ENCODE peak calls at places on chromosome 14, in seven cellular contexts. E is astrocyte of the cerebellum, U is Caco-2, J is H1, V is brain microvascular endothelial cell, D is ovary, B is tibial artery. I is an unnamed sample.
A peak's percentile ranks its signal among the peaks of the same experiment; 100 is the strongest.

GRCh38 chr14:66240112-66240511 is 246.1 kb upstream of the CCDC196 start:
- DNase-seq in B (no peak), D (no peak), U (no peak), V (no peak), E (no peak), J (no peak), I (no peak)

GRCh38 chr14:80570930-80571298 is 359.6 kb upstream of the DIO2 start:
- DNase-seq in J (no peak), V (no peak), U (no peak), E (no peak), B (no peak), D (no peak), I (no peak)

GRCh38 chr14:105863296-105864108 is 337.1 kb downstream of the TMEM121 start:
- DNase-seq in B (peak; percentile 11), V (no peak), D (peak; percentile 2), E (no peak), U (no peak), J (no peak), I (no peak)

GRCh38 chr14:65927871-65928270 is 515.3 kb downstream of the FUT8 start:
- DNase-seq in U (no peak), E (no peak), B (no peak), J (no peak), V (no peak), D (no peak), I (no peak)

GRCh38 chr14:32224731-32225377 is 21.8 kb upstream of the RNU6-8 start:
- DNase-seq in B (no peak), J (no peak), U (peak; percentile 62), E (peak; percentile 47), D (no peak), V (peak; percentile 54), I (no peak)

GRCh38 chr14:79745046-79745445 is 466.3 kb downstream of the DIO2 start:
- DNase-seq in U (no peak), E (no peak), J (no peak), V (no peak), D (no peak), B (no peak), I (no peak)

GRCh38 chr14:29236848-29237247 is 470.3 kb downstream of the FOXG1 start:
- DNase-seq in B (no peak), D (no peak), J (no peak), V (no peak), U (no peak), E (peak; percentile 59), I (no peak)

GRCh38 chr14:91870001-91870400 is 2.7 kb upstream of the TC2N start:
- DNase-seq in B (no peak), E (no peak), U (no peak), D (no peak), V (no peak), J (no peak), I (no peak)

GRCh38 chr14:68168460-68169109 is 349.0 kb downstream of the RAD51B start:
- DNase-seq in V (no peak), B (no peak), E (no peak), U (no peak), D (no peak), J (no peak), I (no peak)

GRCh38 chr14:33678012-33678411 is 272.9 kb downstream of the EGLN3 start:
- DNase-seq in U (no peak), E (no peak), B (no peak), V (no peak), D (no peak), J (no peak), I (no peak)

GRCh38 chr14:53628747-53629146 is 327.9 kb downstream of the BMP4 start:
- DNase-seq in U (no peak), B (no peak), E (no peak), D (no peak), V (no peak), J (no peak), I (no peak)

GRCh38 chr14:86296173-86296572 is 766.2 kb downstream of the FLRT2 start:
- DNase-seq in B (no peak), E (peak; percentile 19), D (no peak), U (no peak), J (no peak), V (no peak), I (no peak)

GRCh38 chr14:100612879-100613455 is 25.8 kb upstream of the BEGAIN start:
- DNase-seq in D (no peak), E (no peak), B (no peak), J (no peak), U (no peak), V (no peak), I (no peak)

GRCh38 chr14:74988131-74988530 is 14.6 kb upstream of the EIF2B2 start:
- DNase-seq in E (no peak), B (no peak), D (no peak), V (peak; percentile 76), J (no peak), U (no peak), I (no peak)

GRCh38 chr14:104726600-104727451 is 2.8 kb downstream of the ADSS1 start:
- DNase-seq in J (no peak), E (no peak), V (no peak), U (no peak), B (no peak), D (no peak), I (no peak)
- H3K4me3 ChIP-seq in J (no peak overlapping the region), E (no peak overlapping the region), V (no peak overlapping the region), U (no peak overlapping the region), B (no peak overlapping the region), D (no peak overlapping the region), I (no peak overlapping the region)

DNA sequence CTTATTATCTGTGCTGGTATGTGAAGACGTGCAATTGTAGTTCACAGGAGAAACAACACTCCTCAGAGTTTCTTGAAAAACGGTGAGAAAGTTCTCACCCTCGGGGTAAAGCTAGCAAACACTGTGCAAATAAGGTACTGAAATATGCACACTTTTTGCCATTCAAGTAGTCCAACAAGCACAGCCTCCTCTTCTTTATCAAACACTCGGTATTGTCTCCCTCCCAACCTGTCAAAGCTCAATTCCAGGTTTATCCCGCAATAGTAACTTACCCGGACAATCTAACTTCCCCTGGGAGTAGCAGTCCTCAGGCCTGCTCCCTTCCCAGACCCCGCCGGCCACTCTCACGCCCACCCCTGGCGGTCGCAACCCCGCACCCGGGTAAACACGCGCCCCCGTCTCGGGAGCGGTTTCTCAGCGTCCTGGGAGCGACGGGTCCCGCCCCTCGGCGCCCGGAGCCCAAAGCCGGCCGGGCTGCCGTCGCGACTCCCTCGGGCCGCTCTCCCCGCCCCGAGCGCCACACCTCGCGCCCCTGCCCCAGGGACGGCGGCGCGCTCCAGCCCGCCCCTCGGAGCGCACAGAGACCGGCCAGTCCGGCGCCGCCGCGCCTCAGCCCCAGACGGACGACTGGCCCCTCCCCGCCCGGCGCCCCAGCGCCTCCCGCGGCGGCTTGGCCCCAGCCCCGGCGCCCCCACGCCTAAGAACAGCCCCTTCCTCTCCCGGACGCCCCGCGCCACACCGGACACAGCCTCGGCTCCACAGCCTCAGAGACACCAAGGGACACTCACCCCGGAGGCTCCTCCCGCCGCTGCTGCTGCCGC is 594 bp downstream of the BTBD7 start:
- DNase-seq in B (peak; percentile 33), U (peak; percentile 63), V (no peak), D (peak; percentile 59), E (no peak), J (no peak), I (no peak)
- TF ChIP-seq CTCF in B (no peak), U (no peak), V (peak; percentile 14), D (no peak), E (no peak), J (no peak), I (no peak)

DNA sequence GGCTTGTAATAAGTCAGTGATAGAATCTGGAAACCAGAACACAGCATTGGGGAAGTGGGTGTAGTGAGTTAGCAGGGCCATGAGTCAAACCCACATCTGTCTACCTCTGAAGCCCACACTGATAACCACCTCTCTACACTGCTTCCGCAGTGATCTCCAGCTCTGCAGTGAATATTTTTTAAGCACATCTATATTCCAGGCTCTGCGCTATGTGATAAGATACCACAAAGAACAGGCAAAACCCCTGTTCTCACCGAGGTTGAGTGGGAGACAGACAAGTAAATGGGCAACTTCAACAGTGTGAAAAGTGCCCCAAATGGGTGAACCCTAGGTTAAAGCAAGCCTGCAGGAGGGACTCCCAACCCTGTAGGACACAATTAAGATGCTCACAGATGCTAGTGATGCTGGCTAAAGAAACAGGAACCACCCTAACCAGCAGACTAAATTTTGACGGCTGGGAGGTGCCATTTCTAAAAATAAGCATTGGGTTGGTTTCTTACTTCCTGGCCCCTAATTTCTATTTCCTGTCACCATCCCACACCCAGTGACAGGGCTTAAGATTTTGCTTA is 375.0 kb downstream of the DPF3 start:
- DNase-seq in B (no peak), D (no peak), V (no peak), E (no peak), J (no peak), U (no peak), I (no peak)
- H3K4me3 ChIP-seq in B (no peak overlapping the region), D (no peak overlapping the region), V (no peak overlapping the region), E (no peak overlapping the region), J (no peak overlapping the region), U (no peak overlapping the region), I (no peak overlapping the region)

GRCh38 chr14:96585672-96586013 is 83.5 kb downstream of the PAPOLA start:
- DNase-seq in E (no peak), J (no peak), V (no peak), D (no peak), U (no peak), B (no peak), I (no peak)

GRCh38 chr14:96584199-96584906 is 82.2 kb downstream of the PAPOLA start:
- DNase-seq in B (no peak), J (peak; percentile 43), U (peak; percentile 74), V (no peak), E (peak; percentile 9), D (no peak), I (no peak)

GRCh38 chr14:96583605-96584041 is 81.4 kb downstream of the PAPOLA start:
- DNase-seq in E (no peak), D (no peak), B (no peak), U (no peak), J (no peak), V (no peak), I (no peak)

GRCh38 chr14:96586056-96586455 is 83.9 kb downstream of the PAPOLA start:
- DNase-seq in E (no peak), U (no peak), J (no peak), V (no peak), B (no peak), D (no peak), I (no peak)

DNA sequence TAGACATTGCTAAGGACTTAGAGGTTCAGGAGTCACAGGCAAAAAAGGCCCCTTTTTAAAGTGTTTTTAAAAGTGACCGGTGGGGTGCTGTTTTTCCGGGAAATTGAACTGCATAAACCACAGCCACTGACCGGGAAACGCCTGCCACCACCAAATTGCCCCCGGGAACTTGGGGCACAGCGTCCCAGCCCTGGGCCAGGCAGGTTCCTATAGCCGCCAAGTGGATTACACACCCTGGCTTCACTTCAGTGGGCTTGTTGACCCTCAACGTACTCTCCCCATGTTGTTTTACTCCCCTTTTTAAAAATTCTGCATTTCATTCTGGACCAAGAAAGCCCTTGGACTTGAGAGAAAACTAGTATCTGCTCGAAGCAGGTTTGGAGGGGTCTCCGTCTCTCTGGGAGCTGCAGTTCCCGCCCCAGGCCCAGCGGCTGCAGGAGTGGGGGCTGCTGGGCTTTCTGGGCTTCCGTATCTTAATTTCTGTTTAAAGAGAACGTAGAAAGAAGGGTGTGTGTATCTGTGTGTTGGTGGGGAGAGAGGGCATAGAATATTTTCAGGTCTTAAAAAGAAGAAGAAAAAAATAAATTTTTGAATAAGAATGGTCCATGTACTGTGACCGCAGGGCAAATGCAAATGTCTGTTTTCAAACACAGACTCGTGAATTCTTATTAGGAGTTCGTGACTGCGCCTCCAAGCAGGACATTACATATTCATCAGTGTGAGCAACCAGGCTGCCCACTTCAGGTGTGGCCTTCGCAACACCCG is 82.9 kb downstream of the PAPOLA start:
- DNase-seq in U (no peak), E (no peak), D (no peak), V (no peak), B (no peak), J (no peak), I (no peak)
- TF ChIP-seq CTCF in U (no peak), E (no peak), D (no peak), V (no peak), B (no peak), J (no peak), I (no peak)

I was measured in AG09309.